ENCODE peak calls at places on chromosomes 1 and 21, in nine cellular contexts. B is Panc1, Y is GM13977, I is heart right ventricle, R is omental fat pad, C is heart left ventricle, Z is PC-9, H is AG04450, P is neural progenitor cell. X is an unnamed sample.
A peak's percentile ranks its signal among the peaks of the same experiment; 100 is the strongest.

GRCh38 chr1:223831755-223832636 is 13.8 kb downstream of the TP53BP2 start:
- DNase-seq in Y (no peak), B (no peak), I (no peak), C (no peak), P (no peak), R (no peak), Z (no peak), H (no peak), X (no peak)

GRCh38 chr21:33411949-33412430 is 8.8 kb downstream of the IFNGR2 start:
- DNase-seq in P (no peak), Z (no peak), R (no peak), Y (no peak), I (no peak), B (no peak), C (no peak), H (no peak), X (no peak)

GRCh38 chr1:40362699-40363098 is 10.8 kb upstream of the SMAP2 start:
- DNase-seq in B (no peak), P (no peak), Y (no peak), Z (no peak), I (no peak), R (no peak), H (no peak), C (no peak), X (no peak)

GRCh38 chr1:73627723-73628122 is 570.3 kb downstream of the LRRIQ3 start:
- DNase-seq in I (no peak), H (no peak), R (no peak), Z (no peak), B (no peak), P (peak; percentile 5), Y (no peak), C (no peak), X (no peak)

GRCh38 chr1:246482780-246483179 is 24.3 kb downstream of the SMYD3 start:
- DNase-seq in I (no peak), B (no peak), P (no peak), C (no peak), Y (no peak), H (peak; percentile 32), R (no peak), Z (no peak), X (no peak)

GRCh38 chr1:110542730-110543129 is 23.8 kb upstream of the KCNA10 start:
- DNase-seq in Y (peak; percentile 42), C (no peak), R (no peak), P (peak; percentile 77), Z (no peak), I (no peak), H (no peak), B (no peak), X (peak; percentile 2)

GRCh38 chr1:203367051-203367450 is 16.1 kb upstream of the FMOD start:
- DNase-seq in B (no peak), P (no peak), C (no peak), Y (no peak), Z (no peak), I (no peak), R (no peak), H (no peak), X (no peak)

GRCh38 chr1:228750915-228751314 is 15.6 kb downstream of the RHOU start:
- DNase-seq in B (no peak), P (no peak), C (no peak), I (no peak), Y (no peak), R (no peak), H (no peak), Z (no peak), X (no peak)

GRCh38 chr1:244820131-244820530 is 15.3 kb upstream of the COX20 start:
- DNase-seq in B (no peak), C (no peak), P (no peak), Y (no peak), Z (peak; percentile 10), I (no peak), R (no peak), H (no peak), X (no peak)

GRCh38 chr1:39214021-39214713 is 9.7 kb downstream of the MACF1 start:
- DNase-seq in I (peak; percentile 33), C (no peak), R (no peak), Y (no peak), P (peak; percentile 90), B (no peak), H (no peak), Z (peak; percentile 68), X (no peak)

GRCh38 chr1:190634134-190634533 is 156.5 kb upstream of the BRINP3 start:
- DNase-seq in P (no peak), Y (no peak), C (no peak), Z (no peak), H (no peak), B (no peak), I (no peak), R (no peak), X (no peak)

GRCh38 chr1:1943834-1944570 is 24.9 kb upstream of the TMEM52 start:
- DNase-seq in R (no peak), C (peak; percentile 78), I (peak; percentile 62), Y (peak; percentile 79), Z (peak; percentile 52), H (no peak), P (peak; percentile 84), B (no peak), X (no peak)

GRCh38 chr1:1947493-1947892 is 28.4 kb upstream of the TMEM52 start:
- DNase-seq in Z (no peak), B (no peak), Y (no peak), I (no peak), P (no peak), H (no peak), R (no peak), C (peak; percentile 31), X (no peak)

GRCh38 chr1:1948783-1949182 is 29.7 kb upstream of the TMEM52 start:
- DNase-seq in B (no peak), C (no peak), I (no peak), R (no peak), Z (no peak), H (no peak), Y (no peak), P (no peak), X (no peak)

GRCh38 chr1:1945782-1946393 is 26.8 kb upstream of the TMEM52 start:
- DNase-seq in Z (no peak), I (no peak), P (no peak), H (no peak), B (no peak), R (no peak), Y (no peak), C (peak; percentile 41), X (no peak)

GRCh38 chr1:1946540-1946939 is 27.5 kb upstream of the TMEM52 start:
- DNase-seq in H (no peak), C (peak; percentile 66), I (peak; percentile 57), Y (no peak), R (no peak), B (no peak), Z (no peak), P (no peak), X (no peak)
- TF ChIP-seq CTCF in H (no peak), C (no peak), I (no peak), Y (no peak), R (no peak), B (no peak), Z (no peak), P (no peak), X (no peak)

GRCh38 chr21:43981151-43981870 is 30.8 kb upstream of the TRAPPC10 start:
- DNase-seq in P (no peak), Y (no peak), Z (no peak), I (no peak), C (no peak), H (no peak), B (no peak), R (no peak), X (no peak)

GRCh38 chr21:43978060-43978459 is 34.0 kb upstream of the TRAPPC10 start:
- DNase-seq in Z (no peak), Y (no peak), B (no peak), I (no peak), R (no peak), H (no peak), P (no peak), C (no peak), X (no peak)

GRCh38 chr21:43981871-43982210 is 30.3 kb upstream of the TRAPPC10 start:
- DNase-seq in P (no peak), B (no peak), H (no peak), Y (no peak), R (no peak), C (no peak), Z (no peak), I (no peak), X (no peak)

GRCh38 chr21:43982489-43983078 is 29.5 kb upstream of the TRAPPC10 start:
- DNase-seq in I (no peak), C (no peak), R (no peak), Y (no peak), B (no peak), Z (no peak), H (no peak), P (no peak), X (no peak)

DNA sequence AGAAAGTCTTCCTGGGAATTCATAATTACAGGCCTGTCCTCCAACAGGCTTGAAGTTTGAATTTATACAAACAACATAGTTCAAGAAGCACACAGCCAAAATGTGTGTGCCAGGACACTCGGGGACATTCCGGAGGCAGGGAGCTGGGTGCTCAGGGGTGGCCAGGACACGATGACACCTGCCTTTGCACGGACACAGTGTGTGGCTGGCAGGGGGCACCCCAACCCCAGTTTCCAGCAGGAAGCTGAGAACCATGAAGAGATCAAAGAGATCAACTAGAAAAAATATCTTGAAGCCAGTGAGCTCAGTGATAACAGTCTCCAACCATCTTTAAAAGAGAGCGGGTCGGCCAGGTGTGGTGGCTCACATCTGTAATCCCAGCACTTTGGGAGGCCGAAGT is 32.5 kb upstream of the TRAPPC10 start:
- DNase-seq in R (no peak), C (no peak), Z (no peak), I (no peak), B (no peak), H (no peak), Y (no peak), P (no peak), X (no peak)
- TF ChIP-seq CTCF in R (no peak), C (no peak), Z (no peak), I (no peak), B (no peak), H (no peak), Y (no peak), P (no peak), X (no peak)

GRCh38 chr21:23853796-23854379 is 1753.4 kb downstream of the MRPL39 start:
- DNase-seq in Z (no peak), Y (peak; percentile 17), H (peak; percentile 7), I (no peak), B (no peak), P (no peak), C (no peak), R (no peak), X (no peak)
- TF ChIP-seq CTCF in Z (peak; percentile 39), Y (peak; percentile 53), H (peak; percentile 70), I (no peak), B (peak; percentile 34), P (peak; percentile 32), C (peak; percentile 55), R (no peak), X (no peak)

GRCh38 chr1:54872041-54872342 is 15.0 kb downstream of the DHCR24 start:
- DNase-seq in R (no peak), Z (no peak), C (no peak), H (no peak), P (peak; percentile 14), B (no peak), Y (no peak), I (no peak), X (no peak)
- TF ChIP-seq CTCF in R (no peak), Z (peak; percentile 11), C (no peak), H (no peak), P (peak; percentile 28), B (no peak), Y (no peak), I (no peak), X (no peak)

GRCh38 chr1:54791880-54792522 is 9.1 kb downstream of the TTC22 start:
- DNase-seq in B (no peak), R (no peak), H (no peak), Z (no peak), I (no peak), Y (peak; percentile 67), P (peak; percentile 73), C (no peak), X (no peak)
- TF ChIP-seq CTCF in B (peak; percentile 88), R (no peak), H (peak; percentile 61), Z (peak; percentile 72), I (no peak), Y (peak; percentile 45), P (peak; percentile 86), C (peak; percentile 25), X (peak; percentile 36)

X was measured in AG09319.